ENCODE peak calls at places on chromosomes 2 and 18, in eight cellular contexts. C is endothelial cell of umbilical vein, V is left lung, W is pancreas, M is fibroblast of mammary gland, S is AG04450, I is testis, L is cardiac muscle cell. R is an unnamed sample.

GRCh38 chr18:73739098-73739497 is 408.5 kb downstream of the FBXO15 start:
- DNase-seq in S (no peak), L (peak), I (no peak), V (no peak), W (no peak), M (no peak), C (no peak), R (no peak)

GRCh38 chr18:36176739-36177138 is 10.6 kb upstream of the MOCOS start:
- DNase-seq in M (peak), C (peak), I (no peak), L (peak), W (no peak), S (no peak), V (no peak), R (no peak)

GRCh38 chr2:70672990-70673647 is 94.9 kb downstream of the ADD2 start:
- DNase-seq in C (no peak), M (no peak), W (no peak), L (no peak), I (no peak), V (no peak), S (no peak), R (no peak)

GRCh38 chr2:40332096-40332826 is 119.6 kb downstream of the SLC8A1 start:
- DNase-seq in V (no peak), W (no peak), C (peak), I (no peak), L (peak), M (peak), S (peak), R (no peak)

GRCh38 chr2:42953216-42953615 is 160.8 kb upstream of the HAAO start:
- DNase-seq in I (no peak), C (no peak), V (peak), S (no peak), L (no peak), M (no peak), W (no peak), R (no peak)

GRCh38 chr2:216909541-216910175 is 49.8 kb upstream of the TNP1 start:
- DNase-seq in S (no peak), I (no peak), V (no peak), W (no peak), C (no peak), L (no peak), M (no peak), R (no peak)

GRCh38 chr18:8052237-8052701 is 485.2 kb downstream of the PTPRM start:
- DNase-seq in L (no peak), C (no peak), M (peak), I (no peak), W (no peak), V (no peak), S (no peak), R (no peak)

GRCh38 chr18:3995476-3996102 is 459.5 kb downstream of the DLGAP1 start:
- DNase-seq in L (peak), S (peak), W (peak), V (no peak), M (peak), I (peak), C (peak), R (no peak)

GRCh38 chr2:43676322-43677050 is at the start of gene C1GALT1C1L:
- DNase-seq in W (peak), V (peak), I (peak), M (peak), L (peak), C (peak), S (no peak), R (peak)

GRCh38 chr2:26462511-26463251 is 15.2 kb downstream of the OTOF start:
- DNase-seq in I (peak), M (peak), L (peak), C (peak), S (no peak), V (no peak), W (peak), R (no peak)

GRCh38 chr18:48891721-48892120 is 59.0 kb downstream of the SMAD7 start:
- DNase-seq in S (no peak), M (no peak), L (no peak), V (peak), W (no peak), I (no peak), C (no peak), R (no peak)

GRCh38 chr18:30957086-30957485 is 85.5 kb downstream of the DSC3 start:
- DNase-seq in S (no peak), V (no peak), C (no peak), I (no peak), M (no peak), L (no peak), W (no peak), R (no peak)

GRCh38 chr18:23306842-23307241 is 146.2 kb upstream of the RIOK3 start:
- DNase-seq in W (no peak), L (no peak), V (no peak), C (peak), S (no peak), M (no peak), I (no peak), R (no peak)

DNA sequence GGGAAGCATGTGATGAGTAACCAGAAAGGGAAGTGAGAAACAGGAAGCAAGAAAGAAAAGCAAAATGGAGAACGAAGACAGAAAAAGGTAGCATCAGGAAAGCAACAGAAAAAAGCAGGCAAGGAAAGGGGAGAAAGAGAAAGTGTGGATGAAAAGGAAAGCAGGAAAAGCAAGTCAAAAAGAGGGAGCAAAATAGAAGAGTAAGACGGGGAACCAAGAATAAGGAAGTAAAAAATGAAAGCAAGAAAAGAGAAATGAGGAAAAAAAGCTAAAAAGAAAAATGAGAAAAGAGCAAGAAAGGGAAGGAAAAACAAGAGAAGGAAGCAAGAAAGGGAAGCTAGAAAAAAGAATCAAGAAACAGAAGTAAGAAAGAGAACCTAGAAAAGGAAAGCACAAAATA is 242.3 kb upstream of the NCKAP5 start:
- DNase-seq in M (no peak), I (no peak), C (no peak), W (no peak), L (no peak), V (no peak), S (no peak), R (no peak)
- H3K4me3 ChIP-seq in M (no peak), I (no peak), C (no peak), W (no peak), L (no peak), V (no peak), S (no peak), R (no peak)

GRCh38 chr2:109373791-109374547 is 239.8 kb downstream of the SEPTIN10 start:
- DNase-seq in W (no peak), I (no peak), M (no peak), C (no peak), S (no peak), V (no peak), L (no peak), R (no peak)

GRCh38 chr2:109375656-109376055 is 238.1 kb downstream of the SEPTIN10 start:
- DNase-seq in W (no peak), V (peak), I (no peak), M (no peak), S (no peak), L (no peak), C (no peak), R (no peak)

GRCh38 chr2:109375131-109375561 is 238.6 kb downstream of the SEPTIN10 start:
- DNase-seq in V (peak), I (no peak), L (no peak), W (no peak), M (no peak), C (no peak), S (no peak), R (no peak)

GRCh38 chr2:109376115-109376514 is 237.7 kb downstream of the SEPTIN10 start:
- DNase-seq in W (no peak), V (no peak), C (no peak), L (no peak), M (peak), S (no peak), I (no peak), R (no peak)

GRCh38 chr2:109374548-109375130 is 239.1 kb downstream of the SEPTIN10 start:
- DNase-seq in V (no peak), M (no peak), I (no peak), S (no peak), W (no peak), C (no peak), L (no peak), R (no peak)
- TF ChIP-seq CTCF in V (no peak), M (no peak), I (no peak), S (no peak), W (no peak), C (no peak), L (no peak), R (no peak)

DNA sequence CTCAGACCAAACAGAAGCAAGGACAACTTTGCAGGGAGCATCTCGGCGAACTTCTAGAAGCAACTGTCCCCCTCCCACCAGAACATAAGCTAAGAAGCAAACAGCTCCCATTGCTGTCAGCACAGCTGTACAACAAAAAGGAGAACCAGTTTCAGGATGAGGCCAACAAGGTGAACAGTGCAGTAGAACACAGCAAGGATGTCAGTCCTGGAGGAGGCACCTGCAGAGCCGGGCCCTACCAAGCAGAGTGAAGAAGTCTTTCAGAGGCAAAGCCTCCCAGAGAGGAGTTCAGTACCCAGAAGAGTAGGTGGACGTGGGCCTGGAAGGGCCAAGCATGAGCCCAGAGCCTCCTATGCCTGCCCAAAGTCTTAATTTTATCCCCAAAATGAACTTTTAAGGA is 1.0 kb downstream of the PASK start:
- DNase-seq in V (peak), L (no peak), S (no peak), M (no peak), C (no peak), W (no peak), I (no peak), R (no peak)
- H3K4me3 ChIP-seq in V (no peak), L (peak), S (peak), M (peak), C (peak), W (peak), I (peak), R (peak)

GRCh38 chr2:228657807-228658402 is 476.4 kb upstream of the SPHKAP start:
- DNase-seq in L (peak), S (no peak), W (no peak), C (no peak), I (no peak), M (peak), V (no peak), R (no peak)
- TF ChIP-seq CTCF in L (peak), S (peak), W (peak), C (no peak), I (peak), M (peak), V (peak), R (peak)

DNA sequence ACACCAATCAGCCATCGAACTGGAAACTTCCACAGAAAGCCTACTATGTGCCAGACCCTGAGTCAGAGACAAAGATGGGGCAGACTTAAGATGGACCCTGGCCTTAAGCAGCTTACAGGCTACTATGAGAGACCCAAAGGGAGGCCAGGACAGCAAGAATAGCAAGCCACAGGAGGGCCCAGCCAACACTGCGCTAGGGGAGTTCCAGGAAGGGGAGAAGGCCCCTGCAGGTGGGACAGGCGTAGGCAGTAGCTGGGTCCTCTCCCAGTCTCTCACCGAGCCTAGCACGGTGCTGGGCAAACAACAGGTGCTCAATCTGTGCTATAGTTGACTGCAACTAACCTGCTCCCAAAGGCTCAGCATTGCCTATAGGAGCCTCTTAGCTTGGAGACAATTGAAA is 136.2 kb downstream of the CLIP4 start:
- DNase-seq in S (no peak), V (no peak), M (no peak), L (no peak), C (no peak), W (no peak), I (no peak), R (no peak)
- H3K4me3 ChIP-seq in S (no peak), V (no peak), M (no peak), L (no peak), C (no peak), W (no peak), I (no peak), R (no peak)